ENCODE peak calls at places on chromosome 3, in eight cellular contexts. S, K, Q, G, M, V, W and I are unnamed samples.

GRCh38 chr3:130258532-130258952 is 86.9 kb upstream of the COL6A5 start:
- DNase-seq in S (no peak), K (peak; percentile 84), Q (no peak), G (no peak), M (no peak), V (peak; percentile 83), W (no peak), I (peak; percentile 56)

GRCh38 chr3:171873561-171873960 is 30.4 kb downstream of the TMEM212 start:
- DNase-seq in S (no peak), K (no peak), Q (no peak), G (peak; percentile 27), M (no peak), V (peak; percentile 42), W (no peak), I (peak; percentile 22)

GRCh38 chr3:155382396-155383042 is 89.0 kb upstream of the STRIT1 start:
- DNase-seq in S (peak; percentile 87), K (peak; percentile 88), Q (peak; percentile 66), G (peak; percentile 67), M (no peak), V (peak; percentile 63), W (peak; percentile 83), I (peak; percentile 51)

GRCh38 chr3:183695569-183696364 is 1.8 kb upstream of the YEATS2 start:
- DNase-seq in S (no peak), K (no peak), Q (no peak), G (no peak), M (no peak), V (no peak), W (no peak), I (no peak)

GRCh38 chr3:134638385-134639020 is 12.3 kb downstream of the KY start:
- DNase-seq in S (peak; percentile 55), K (no peak), Q (peak; percentile 13), G (no peak), M (no peak), V (no peak), W (no peak), I (no peak)

GRCh38 chr3:182596673-182597410 is 196.5 kb upstream of the ATP11B start:
- DNase-seq in S (no peak), K (no peak), Q (no peak), G (no peak), M (no peak), V (no peak), W (no peak), I (no peak)

GRCh38 chr3:159146856-159147255 is 345.0 kb downstream of the MFSD1 start:
- DNase-seq in S (no peak), K (no peak), Q (no peak), G (no peak), M (no peak), V (peak; percentile 4), W (no peak), I (no peak)

GRCh38 chr3:107458871-107459270 is 63.9 kb upstream of the BBX start:
- DNase-seq in S (no peak), K (no peak), Q (no peak), G (peak; percentile 34), M (no peak), V (peak; percentile 61), W (no peak), I (peak; percentile 31)

GRCh38 chr3:58188173-58188564 is 22.6 kb downstream of the DNASE1L3 start:
- DNase-seq in S (no peak), K (peak; percentile 52), Q (no peak), G (no peak), M (no peak), V (no peak), W (no peak), I (no peak)

GRCh38 chr3:112774293-112774926 is 72.3 kb downstream of the CD200R1L start:
- DNase-seq in S (no peak), K (no peak), Q (no peak), G (no peak), M (no peak), V (peak; percentile 63), W (no peak), I (peak; percentile 88)

GRCh38 chr3:36147934-36148333 is 232.4 kb upstream of the STAC start:
- DNase-seq in S (no peak), K (no peak), Q (no peak), G (no peak), M (no peak), V (no peak), W (no peak), I (no peak)

GRCh38 chr3:8816106-8816505 is 46.7 kb upstream of the OXTR start:
- DNase-seq in S (no peak), K (no peak), Q (no peak), G (no peak), M (no peak), V (no peak), W (no peak), I (peak; percentile 84)

GRCh38 chr3:179015551-179016020 is 56.0 kb downstream of the ZMAT3 start:
- DNase-seq in S (peak; percentile 75), K (no peak), Q (no peak), G (peak; percentile 72), M (peak; percentile 19), V (peak; percentile 86), W (no peak), I (peak; percentile 85)

GRCh38 chr3:61828158-61828874 is 266.9 kb downstream of the PTPRG start:
- DNase-seq in S (no peak), K (no peak), Q (no peak), G (no peak), M (no peak), V (no peak), W (no peak), I (peak; percentile 26)

GRCh38 chr3:62562017-62562416 is 188.7 kb upstream of the FEZF2 start:
- DNase-seq in S (no peak), K (no peak), Q (no peak), G (peak; percentile 33), M (no peak), V (peak; percentile 85), W (no peak), I (peak; percentile 90)